ENCODE peak calls at places on chromosome 17, in six cellular contexts. O is fibroblast of lung, H is K562, Y is sigmoid colon, F is heart right ventricle, C is pancreas. X is an unnamed sample. For H3K9me3 and H3K4me1, the result is how much of the 10 kb centered on the place peaks cover.

GRCh38 chr17:41794603-41794975 is 8.1 kb upstream of the JUP start:
- DNase-seq in O (no peak), H (no peak), Y (no peak), F (no peak), C (no peak), X (no peak)

GRCh38 chr17:39769974-39770587 is 32.3 kb downstream of the GRB7 start:
- DNase-seq in O (no peak), H (no peak), Y (no peak), F (no peak), C (no peak), X (no peak)

GRCh38 chr17:73017653-73018052 is 74.8 kb downstream of the SLC39A11 start:
- DNase-seq in O (peak), H (no peak), Y (no peak), F (no peak), C (no peak), X (no peak)

GRCh38 chr17:78722101-78722761 is 59.8 kb downstream of the CYTH1 start:
- DNase-seq in O (no peak), H (no peak), Y (peak), F (no peak), C (no peak), X (no peak)

GRCh38 chr17:60535382-60536279 is 9.6 kb upstream of the APPBP2 start:
- DNase-seq in O (peak), H (no peak), Y (no peak), F (no peak), C (no peak), X (no peak)

GRCh38 chr17:17151541-17151940 is 54.6 kb downstream of the PLD6 start:
- DNase-seq in O (no peak), H (no peak), Y (no peak), F (no peak), C (no peak), X (no peak)

GRCh38 chr17:50865060-50865867 is 890 bp downstream of the TOB1 start:
- DNase-seq in O (peak), H (peak), Y (peak), F (peak), C (peak), X (peak)

GRCh38 chr17:74840989-74841666 is 18.6 kb downstream of the GRIN2C start:
- DNase-seq in O (peak), H (peak), Y (peak), F (peak), C (no peak), X (no peak)

GRCh38 chr17:79809530-79810137 is 12.8 kb upstream of the CBX8 start:
- DNase-seq in O (no peak), H (no peak), Y (peak), F (no peak), C (peak), X (no peak)

GRCh38 chr17:6442775-6443174 is 1.5 kb upstream of the PIMREG start:
- DNase-seq in O (no peak), H (no peak), Y (no peak), F (no peak), C (no peak), X (no peak)

GRCh38 chr17:57809879-57810278 is 40.0 kb downstream of the MRPS23 start:
- DNase-seq in O (no peak), H (no peak), Y (no peak), F (no peak), C (no peak), X (no peak)

GRCh38 chr17:1754430-1755112 is 7.3 kb upstream of the SERPINF1 start:
- DNase-seq in O (no peak), H (no peak), Y (no peak), F (no peak), C (no peak), X (no peak)

GRCh38 chr17:61511480-61512182 is 59.4 kb downstream of the TBX4 start:
- DNase-seq in O (no peak), H (no peak), Y (no peak), F (no peak), C (no peak), X (no peak)

GRCh38 chr17:79933863-79934652 is 94.8 kb upstream of the CBX4 start:
- DNase-seq in O (no peak), H (no peak), Y (no peak), F (no peak), C (no peak), X (no peak)

GRCh38 chr17:70661342-70662222 is 492.2 kb downstream of the KCNJ2 start:
- DNase-seq in O (peak), H (no peak), Y (no peak), F (no peak), C (no peak), X (no peak)

GRCh38 chr17:512311-512710 is 159.7 kb upstream of the RPH3AL start:
- DNase-seq in O (no peak), H (no peak), Y (no peak), F (no peak), C (no peak), X (no peak)
- H3K9me3 ChIP-seq in O (under half), H (under half), Y (under half), F (under half), C (under half), X (under half)

DNA sequence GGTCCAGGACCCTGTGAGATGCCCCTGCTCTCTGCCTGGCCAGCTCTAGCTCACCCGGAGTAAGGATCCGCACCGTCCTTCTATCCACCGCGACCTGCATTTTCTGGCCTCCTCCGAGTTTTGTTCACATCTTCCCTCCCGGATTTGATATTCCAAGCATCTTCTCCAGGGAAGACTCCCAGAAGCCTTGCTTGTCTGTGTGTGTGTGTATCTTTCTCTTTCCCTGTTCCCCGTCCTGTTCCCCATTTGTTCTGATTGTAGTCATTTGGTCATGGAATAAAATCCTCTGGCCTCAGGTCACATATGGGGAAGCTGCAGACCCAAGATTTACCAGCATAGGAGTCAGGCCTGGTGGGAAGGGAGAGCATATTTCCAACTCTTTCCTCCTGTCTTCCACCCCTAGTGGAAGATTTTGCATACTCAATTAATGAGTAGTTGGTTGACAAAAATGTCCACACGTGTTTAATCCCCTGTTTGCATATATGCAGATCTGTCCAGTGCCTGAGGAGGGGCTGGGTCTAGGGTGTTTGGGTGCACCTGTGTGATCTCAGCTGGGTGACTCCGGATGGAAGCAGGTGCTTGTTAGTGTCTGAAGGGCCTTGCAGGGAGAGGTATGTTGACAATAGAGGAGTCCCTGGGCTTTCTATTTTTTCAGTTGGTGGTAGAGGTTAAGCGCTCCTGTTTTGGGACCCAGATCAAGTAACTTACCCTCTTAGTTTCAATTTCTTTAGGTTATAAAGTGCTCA is 1.9 kb downstream of the PRAC1 start:
- DNase-seq in O (no peak), H (no peak), Y (peak), F (no peak), C (no peak), X (no peak)
- TF ChIP-seq CTCF in O (no peak), H (no peak), Y (no peak), F (no peak), C (no peak), X (no peak)

GRCh38 chr17:29620271-29620670 is 2.4 kb downstream of the CORO6 start:
- DNase-seq in O (peak), H (peak), Y (peak), F (no peak), C (no peak), X (no peak)

GRCh38 chr17:29622337-29623282 is at the start of gene CORO6:
- DNase-seq in O (peak), H (peak), Y (peak), F (no peak), C (peak), X (no peak)

GRCh38 chr17:29621751-29622194 is 939 bp downstream of the CORO6 start:
- DNase-seq in O (no peak), H (no peak), Y (peak), F (no peak), C (no peak), X (no peak)

GRCh38 chr17:29619251-29619650 is 3.5 kb downstream of the CORO6 start:
- DNase-seq in O (peak), H (no peak), Y (peak), F (peak), C (no peak), X (no peak)

GRCh38 chr17:29620779-29621500 is 1.8 kb downstream of the CORO6 start:
- DNase-seq in O (no peak), H (no peak), Y (peak), F (no peak), C (no peak), X (no peak)
- H3K4me1 ChIP-seq in O (under half), H (half or more), Y (under half), F (under half), C (under half), X (under half)

DNA sequence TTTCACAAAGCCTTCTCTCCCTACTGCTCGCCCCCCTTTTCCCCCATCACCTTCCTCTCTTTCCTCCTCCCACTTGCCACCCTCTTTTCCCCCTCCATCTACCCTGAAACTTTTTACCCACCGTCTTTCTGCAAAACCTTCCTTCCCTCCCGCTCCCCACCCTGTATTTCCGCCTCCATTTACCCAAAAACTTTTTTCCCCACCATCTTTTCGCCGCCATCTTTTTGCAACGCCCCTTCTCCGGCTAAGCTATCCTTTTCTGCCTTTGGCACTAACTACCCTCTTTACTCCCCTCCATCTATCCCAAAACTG is 205.2 kb upstream of the WSB1 start:
- DNase-seq in O (no peak), H (no peak), Y (no peak), F (no peak), C (no peak), X (no peak)
- H3K9me3 ChIP-seq in O (under half), H (under half), Y (under half), F (under half), C (under half), X (under half)

DNA sequence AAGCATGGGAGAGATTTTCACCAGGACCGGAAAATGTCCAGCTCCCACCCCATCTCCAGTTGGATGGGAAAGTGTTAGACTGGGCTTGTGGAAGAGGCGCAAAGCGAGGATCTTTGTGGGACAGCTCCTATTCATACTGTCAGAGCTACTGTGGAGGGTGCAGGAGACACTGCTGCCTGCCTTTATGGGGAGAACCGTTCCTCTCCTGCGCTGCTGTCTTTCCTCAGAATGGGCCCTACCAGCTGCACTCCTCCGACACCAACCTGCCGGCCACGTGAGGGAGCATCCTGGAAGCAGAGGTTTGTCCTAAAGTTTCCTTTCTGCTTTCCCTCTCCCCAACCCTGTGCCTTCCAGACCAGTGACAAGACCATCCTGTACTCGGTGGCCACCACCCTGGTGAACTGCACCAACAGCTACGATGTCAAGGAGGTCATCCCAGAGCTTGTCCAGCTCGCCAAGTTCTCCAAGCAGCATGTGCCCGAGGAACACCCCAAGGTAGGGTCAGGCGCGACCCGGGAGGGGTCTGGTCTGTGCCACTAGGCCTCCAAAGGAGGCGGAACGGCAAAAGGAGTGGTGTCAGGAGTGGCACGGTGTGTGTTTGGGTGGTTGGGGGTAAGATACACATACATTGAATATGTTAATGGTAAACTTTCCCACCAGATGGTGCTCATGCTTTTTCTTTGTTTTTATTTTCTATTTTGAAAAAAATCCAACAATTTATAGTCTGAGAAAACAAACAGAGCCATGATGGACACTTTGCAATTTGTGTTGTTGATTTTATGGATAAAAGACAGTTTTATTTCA is 23.0 kb downstream of the SLC35G3 start:
- DNase-seq in O (peak), H (no peak), Y (no peak), F (no peak), C (no peak), X (no peak)
- TF ChIP-seq CTCF in O (peak), H (peak), Y (peak), F (peak), C (peak), X (no peak)

DNA sequence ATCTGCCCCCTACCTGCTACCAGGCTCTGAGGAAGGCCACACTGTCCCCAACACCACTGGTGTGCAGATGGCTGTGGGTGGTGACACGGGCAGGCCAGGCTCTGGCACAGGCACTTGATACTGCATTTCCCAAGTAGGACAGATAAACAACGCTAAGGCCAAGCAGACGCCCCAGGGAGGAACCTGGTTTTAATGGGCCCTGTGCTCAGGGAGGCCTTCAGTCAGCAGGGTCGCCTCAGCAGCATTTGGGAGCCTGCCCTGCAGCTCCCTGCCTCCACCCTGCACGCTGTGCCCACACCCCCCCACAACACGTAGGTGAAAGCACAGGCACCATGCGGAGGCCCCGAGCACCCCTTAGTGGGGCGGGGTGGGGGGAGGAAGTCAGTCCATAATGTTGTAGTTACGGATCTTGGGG is 3.3 kb upstream of the FASN start:
- DNase-seq in O (no peak), H (no peak), Y (no peak), F (no peak), C (no peak), X (no peak)
- H3K4me1 ChIP-seq in O (under half), H (half or more), Y (under half), F (under half), C (under half), X (half or more)

GRCh38 chr17:83181991-83182619 is 102.7 kb downstream of the METRNL start:
- DNase-seq in O (no peak), H (no peak), Y (peak), F (no peak), C (no peak), X (peak)
- H3K9me3 ChIP-seq in O (under half), H (under half), Y (under half), F (under half), C (under half), X (under half)

GRCh38 chr17:34638526-34639260 is 59.3 kb downstream of the TMEM132E start:
- DNase-seq in O (no peak), H (no peak), Y (no peak), F (no peak), C (no peak), X (no peak)
- TF ChIP-seq CTCF in O (no peak), H (no peak), Y (no peak), F (no peak), C (no peak), X (no peak)

DNA sequence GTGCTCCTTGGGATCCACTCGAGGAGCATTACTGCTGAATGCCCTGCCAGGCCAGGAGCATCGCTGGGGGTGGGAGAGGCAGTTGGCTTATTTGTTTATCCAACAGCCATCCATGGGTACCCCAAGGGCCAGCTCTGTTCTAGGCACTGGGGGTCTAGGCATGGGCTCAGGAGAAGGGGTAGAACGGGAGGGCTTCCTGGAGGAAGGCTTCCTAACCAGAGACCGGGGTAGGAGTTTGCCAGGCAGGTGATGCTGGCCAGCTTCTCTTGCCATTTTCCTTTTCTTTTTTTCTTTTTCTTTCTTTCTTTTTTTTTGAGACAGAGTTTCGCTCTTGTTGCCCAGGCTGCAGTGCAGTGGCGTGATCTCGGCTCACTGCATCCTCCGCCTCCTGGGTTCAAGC is 241.0 kb downstream of the SEC14L1 start:
- DNase-seq in O (no peak), H (no peak), Y (no peak), F (no peak), C (no peak), X (no peak)
- H3K4me1 ChIP-seq in O (half or more), H (under half), Y (under half), F (half or more), C (under half), X (under half)